ENCODE peak calls at places on chromosome 18, in five cellular contexts. O is GM12891, J is amniotic stem cell, F is HFF-Myc, V is bronchial epithelial cell. Y is an unnamed sample.

GRCh38 chr18:67425724-67426123 is 90.8 kb downstream of the DSEL start:
- DNase-seq in V (peak; percentile 99), O (no peak), J (peak; percentile 53), F (peak; percentile 72), Y (no peak)

GRCh38 chr18:58858591-58859468 is 5.8 kb upstream of the ZNF532 start:
- DNase-seq in V (no peak), F (no peak), O (no peak), J (no peak), Y (no peak)

GRCh38 chr18:49486617-49486958 is 446 bp downstream of the C18orf32 start:
- DNase-seq in O (no peak), J (no peak), V (peak; percentile 34), F (no peak), Y (no peak)

GRCh38 chr18:54948350-54948837 is 10.9 kb downstream of the CCDC68 start:
- DNase-seq in J (no peak), F (no peak), O (no peak), V (no peak), Y (no peak)

GRCh38 chr18:38940863-38941531 is 1375.4 kb upstream of the CELF4 start:
- DNase-seq in J (no peak), F (no peak), V (peak; percentile 98), O (peak; percentile 13), Y (no peak)

GRCh38 chr18:10661333-10661732 is 135.5 kb downstream of the NAPG start:
- DNase-seq in V (peak; percentile 88), J (no peak), F (peak; percentile 3), O (no peak), Y (no peak)

GRCh38 chr18:77098554-77099174 is 33.9 kb downstream of the MBP start:
- DNase-seq in V (no peak), J (no peak), F (no peak), O (no peak), Y (no peak)

GRCh38 chr18:56509656-56510055 is 128.7 kb downstream of the TXNL1 start:
- DNase-seq in J (no peak), O (no peak), F (no peak), V (no peak), Y (no peak)

GRCh38 chr18:48553236-48553635 is 14.4 kb downstream of the CTIF start:
- DNase-seq in F (peak; percentile 82), V (no peak), O (no peak), J (no peak), Y (no peak)

Y was measured in pulmonary artery endothelial cell.